ENCODE peak calls at places on chromosome 19, in six cellular contexts. X is AG04449, Q is tibial artery, G is OCI-LY7, D is psoas muscle, F is IMR-90. N is an unnamed sample.

GRCh38 chr19:6087074-6087506 is 23.2 kb downstream of the RFX2 start:
- DNase-seq in F (no peak), X (no peak), G (peak), Q (no peak), D (no peak), N (no peak)

GRCh38 chr19:30666301-30666803 is 294.2 kb downstream of the ZNF536 start:
- DNase-seq in Q (peak), F (peak), X (no peak), D (peak), G (peak), N (peak)

GRCh38 chr19:28705008-28705407 is 507.9 kb downstream of the UQCRFS1 start:
- DNase-seq in X (peak), Q (no peak), F (peak), G (peak), D (no peak), N (peak)

GRCh38 chr19:12789098-12789903 is 2.0 kb upstream of the JUNB start:
- DNase-seq in Q (no peak), X (no peak), D (no peak), F (peak), G (no peak), N (no peak)

GRCh38 chr19:47379398-47379938 is 30.4 kb downstream of the DHX34 start:
- DNase-seq in F (no peak), D (no peak), Q (no peak), X (no peak), G (no peak), N (no peak)

GRCh38 chr19:35601971-35602370 is 10.6 kb upstream of the HAUS5 start:
- DNase-seq in G (no peak), Q (no peak), F (no peak), D (no peak), X (no peak), N (no peak)

GRCh38 chr19:56476093-56476492 is 1.1 kb downstream of the ZNF667 start:
- DNase-seq in X (no peak), F (no peak), Q (no peak), D (no peak), G (no peak), N (no peak)

GRCh38 chr19:44575116-44575700 is 38.2 kb upstream of the IGSF23 start:
- DNase-seq in Q (no peak), X (no peak), D (no peak), F (no peak), G (no peak), N (no peak)

GRCh38 chr19:29505034-29505824 is 20.6 kb upstream of the VSTM2B start:
- DNase-seq in Q (no peak), G (no peak), X (no peak), D (no peak), F (no peak), N (no peak)

DNA sequence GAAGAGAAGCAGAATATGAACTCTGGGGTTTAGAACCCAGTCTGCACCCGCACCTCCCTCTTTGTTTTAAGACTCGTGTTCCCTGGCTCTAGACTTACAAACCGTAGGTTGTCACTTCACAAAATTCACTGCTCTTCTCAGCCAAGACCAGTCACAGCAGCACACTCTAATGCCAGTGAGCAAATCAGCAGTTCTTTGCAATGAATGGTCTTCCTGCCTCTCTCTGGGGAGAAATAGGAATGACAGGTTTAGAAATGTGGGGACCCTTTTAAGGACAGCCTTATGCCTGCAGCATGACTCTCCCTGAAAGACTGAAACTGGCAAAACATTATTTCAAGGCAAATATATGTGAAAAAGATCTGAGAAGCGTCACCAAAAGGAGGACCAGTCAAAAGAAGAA is 156.9 kb downstream of the KCTD15 start:
- DNase-seq in D (no peak), G (no peak), Q (no peak), F (no peak), X (no peak), N (no peak)
- TF ChIP-seq CTCF in D (no peak), G (no peak), Q (no peak), F (no peak), X (no peak), N (no peak)

DNA sequence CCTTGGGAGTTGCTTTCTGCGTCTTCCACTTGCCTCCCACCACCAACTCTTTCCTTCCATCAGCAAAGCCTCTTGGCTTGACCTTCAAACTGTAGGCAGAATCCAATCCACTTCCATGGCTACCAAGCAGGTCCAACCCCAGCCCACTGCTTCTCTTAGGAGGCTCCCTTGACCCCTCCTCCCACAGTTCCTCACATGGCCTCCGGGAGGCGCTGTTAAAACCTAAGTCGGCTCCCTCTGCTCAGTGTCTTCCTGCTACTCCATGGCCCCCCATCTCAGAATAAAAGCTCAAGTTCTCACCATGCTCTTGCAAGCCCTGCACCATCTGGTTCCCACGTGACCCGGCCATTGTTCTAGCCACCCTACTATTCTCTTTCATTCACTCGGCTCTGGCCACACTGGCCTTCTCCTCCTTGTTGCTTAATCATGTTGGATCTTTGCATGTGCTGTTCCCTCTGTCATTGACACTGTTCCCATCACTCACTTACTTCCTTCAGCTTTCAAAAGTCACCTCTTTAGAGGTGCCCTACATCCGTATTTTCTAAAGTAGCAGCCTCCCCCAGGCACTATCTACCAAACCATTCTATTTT is 7.5 kb downstream of the IZUMO2 start:
- DNase-seq in D (no peak), F (no peak), G (no peak), Q (no peak), X (no peak), N (no peak)
- TF ChIP-seq CTCF in D (no peak), F (no peak), G (peak), Q (no peak), X (no peak), N (peak)

DNA sequence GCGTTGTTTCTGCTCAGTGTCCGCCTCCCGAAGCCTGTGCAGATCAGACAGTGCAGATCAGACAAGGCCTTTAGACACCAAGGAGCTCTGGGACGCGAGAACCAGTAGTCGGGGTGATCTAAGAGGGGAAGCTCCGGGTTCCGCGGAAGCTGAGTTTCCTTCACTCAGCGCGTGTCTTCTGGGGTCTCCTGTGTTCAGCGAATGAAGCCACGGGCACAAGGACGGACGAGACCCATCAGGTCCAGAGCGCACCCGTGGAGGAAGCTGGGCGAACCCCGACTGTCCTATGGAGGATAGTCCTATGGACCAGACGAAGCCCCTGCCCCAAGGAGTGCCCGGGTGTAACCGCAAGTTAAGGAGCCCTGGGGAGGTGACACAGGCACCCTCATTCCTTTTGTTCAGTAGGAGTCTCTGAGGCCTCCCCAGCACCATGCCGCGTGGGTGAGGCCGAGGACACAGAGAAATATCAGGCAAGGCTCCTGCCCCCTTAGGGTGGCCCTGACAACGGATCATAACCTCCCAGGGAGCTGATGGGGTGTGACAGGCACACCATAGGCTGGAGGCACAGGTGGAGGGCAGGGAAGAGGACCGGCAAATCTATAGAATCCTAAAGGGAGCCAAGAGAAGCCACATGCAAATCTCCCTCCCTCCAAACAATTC is 614 bp upstream of the TMEM238 start:
- DNase-seq in D (peak), X (no peak), G (peak), Q (no peak), F (no peak), N (peak)
- TF ChIP-seq CTCF in D (no peak), X (no peak), G (no peak), Q (no peak), F (no peak), N (no peak)

DNA sequence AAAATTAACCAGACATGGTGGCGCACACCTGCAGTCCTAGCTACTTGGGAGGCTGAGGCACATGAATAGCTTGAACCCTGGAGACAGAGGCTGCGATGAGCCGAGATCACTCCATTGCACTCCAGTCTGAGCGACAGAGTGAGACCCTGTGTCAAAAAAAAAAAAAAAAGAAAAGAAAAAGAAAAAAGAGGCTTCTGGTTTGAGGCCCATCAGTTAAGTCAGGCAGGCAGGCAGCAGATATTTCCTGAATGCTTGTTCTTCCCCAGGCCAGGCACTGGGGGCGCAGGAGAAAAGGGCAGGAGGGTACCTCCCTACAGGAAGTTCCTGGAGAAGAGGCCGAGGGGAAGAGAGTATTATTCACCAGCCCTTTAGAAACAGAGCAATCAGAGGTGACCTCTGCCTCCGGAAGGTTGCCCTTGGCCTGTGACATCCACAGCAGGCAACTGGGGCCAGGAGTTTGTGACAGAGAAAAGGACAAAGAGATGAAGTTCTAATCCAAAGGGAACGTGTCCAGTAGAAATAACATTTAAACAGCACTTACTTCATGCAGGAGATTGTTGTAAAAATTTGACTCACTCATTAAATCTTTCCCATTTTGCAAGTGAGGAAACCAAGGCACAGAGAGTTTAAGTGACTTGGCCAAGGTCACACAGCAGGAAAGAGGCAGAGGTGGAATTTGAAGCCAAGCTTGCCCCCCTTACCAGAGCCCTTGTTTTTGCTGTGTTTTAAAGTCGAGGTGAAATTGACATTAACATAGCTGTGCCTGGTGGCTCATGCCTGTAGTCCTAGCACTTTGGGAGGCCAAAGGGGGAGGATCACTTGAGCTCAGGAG is 4.3 kb upstream of the RLN3 start:
- DNase-seq in X (no peak), Q (no peak), G (no peak), F (peak), D (peak), N (peak)
- TF ChIP-seq CTCF in X (peak), Q (peak), G (peak), F (peak), D (peak), N (peak)

DNA sequence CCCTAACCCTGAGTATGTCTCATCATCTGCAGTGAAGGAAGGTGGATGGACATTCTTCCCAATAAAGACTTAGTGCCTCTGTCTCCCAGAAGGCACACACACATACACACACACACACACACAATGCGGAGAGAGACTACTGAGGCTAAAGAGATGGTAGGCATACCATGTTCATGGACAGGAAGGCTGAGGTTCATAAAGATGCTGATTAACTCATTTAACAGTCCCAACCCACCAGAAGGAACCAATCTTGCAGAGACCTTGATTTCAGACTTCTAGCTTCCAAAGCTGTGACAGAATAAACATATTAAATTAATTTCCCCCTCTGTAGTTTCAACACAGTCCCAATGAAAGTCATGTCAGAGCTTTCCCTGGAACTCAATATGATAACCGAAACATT is 33.1 kb downstream of the ARRDC2 start:
- DNase-seq in F (no peak), X (no peak), Q (no peak), G (no peak), D (no peak), N (no peak)
- TF ChIP-seq CTCF in F (no peak), X (no peak), Q (no peak), G (no peak), D (no peak), N (no peak)

GRCh38 chr19:980133-980998 is 3.8 kb upstream of the WDR18 start:
- DNase-seq in F (no peak), X (no peak), D (no peak), G (no peak), Q (no peak), N (peak)
- TF ChIP-seq CTCF in F (no peak), X (no peak), D (no peak), G (no peak), Q (no peak), N (no peak)

DNA sequence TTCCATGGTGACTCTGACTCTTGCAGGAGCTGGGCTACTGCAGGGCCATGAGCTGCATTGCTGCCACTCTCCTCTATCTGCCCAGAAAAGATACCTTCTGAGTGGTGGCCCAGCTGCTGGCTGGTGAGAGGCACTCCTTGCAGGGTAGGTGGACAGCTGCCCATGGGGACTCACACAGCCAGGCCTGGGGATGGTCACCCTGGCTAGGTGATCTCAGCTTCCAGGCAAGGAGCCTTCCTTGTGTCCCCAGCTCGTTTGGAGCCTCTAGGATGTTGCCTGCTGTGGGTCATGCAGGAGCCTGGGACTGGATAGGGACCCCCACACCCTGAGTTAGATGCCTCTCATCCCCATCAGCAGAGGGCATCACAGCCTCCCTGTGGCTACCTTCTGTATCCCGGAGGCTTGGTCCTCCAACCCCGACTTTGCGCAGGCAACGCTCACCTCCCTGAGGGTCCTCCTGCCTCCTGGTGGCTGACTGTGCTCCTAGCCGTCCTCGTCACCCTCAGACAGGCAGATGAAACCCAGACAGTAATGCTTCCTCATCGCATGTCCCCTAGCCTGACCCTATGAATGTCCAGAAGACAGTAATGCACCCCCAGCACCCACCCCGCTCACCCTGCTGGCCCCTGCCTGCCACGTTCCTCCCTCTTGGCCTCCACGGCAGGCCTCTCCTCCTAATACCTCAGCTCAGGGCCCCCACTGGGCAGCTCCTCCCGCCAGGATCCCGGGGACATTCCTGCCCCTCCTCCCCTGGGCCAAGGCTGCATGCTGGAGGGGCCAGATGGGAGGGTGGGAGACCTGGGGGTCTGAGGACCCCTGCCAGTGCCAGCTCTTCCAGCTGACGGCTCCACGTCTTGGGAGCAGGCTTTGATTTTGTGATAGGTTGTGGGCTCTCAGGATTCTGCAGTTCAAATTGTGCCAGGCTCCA is 13.6 kb upstream of the ZNF14 start:
- DNase-seq in X (no peak), G (no peak), D (no peak), F (no peak), Q (no peak), N (no peak)
- TF ChIP-seq CTCF in X (no peak), G (peak), D (no peak), F (no peak), Q (no peak), N (no peak)

N was measured in Calu3.